ENCODE peak calls at places on chromosomes 5 and 9, in four cellular contexts. V is K562, M is HL-60, Q is GM12878. Z is an unnamed sample.

GRCh38 chr5:150590979-150591411 is 49.5 kb upstream of the SYNPO start:
- DNase-seq in V (no peak), M (no peak), Q (no peak), Z (no peak)

GRCh38 chr9:84974790-84975189 is 305.3 kb downstream of the NTRK2 start:
- DNase-seq in V (no peak), M (no peak), Q (no peak), Z (no peak)

GRCh38 chr5:88667187-88668141 is 215.5 kb downstream of the MEF2C start:
- DNase-seq in V (no peak), M (no peak), Q (no peak), Z (no peak)

GRCh38 chr9:7862170-7862569 is 62.6 kb upstream of the DMAC1 start:
- DNase-seq in V (no peak), M (no peak), Q (no peak), Z (no peak)

GRCh38 chr5:10563132-10563939 is 534 bp upstream of the ANKRD33B start:
- DNase-seq in V (peak), M (no peak), Q (no peak), Z (peak)

GRCh38 chr5:179060116-179061008 is at the start of gene ZNF354C:
- DNase-seq in V (no peak), M (peak), Q (no peak), Z (no peak)

GRCh38 chr5:65098393-65098792 is 329.7 kb downstream of the CWC27 start:
- DNase-seq in V (no peak), M (no peak), Q (no peak), Z (no peak)

GRCh38 chr5:112762113-112762810 is 24.6 kb downstream of the APC start:
- DNase-seq in V (no peak), M (no peak), Q (no peak), Z (no peak)

GRCh38 chr5:121366515-121366914 is 485.2 kb upstream of the FTMT start:
- DNase-seq in V (no peak), M (no peak), Q (no peak), Z (no peak)

GRCh38 chr9:16960084-16960483 is 89.6 kb upstream of the BNC2 start:
- DNase-seq in V (no peak), M (no peak), Q (no peak), Z (no peak)
- TF ChIP-seq SPI1 in V (no peak), M (no peak), Q (no peak), Z (no peak)

DNA sequence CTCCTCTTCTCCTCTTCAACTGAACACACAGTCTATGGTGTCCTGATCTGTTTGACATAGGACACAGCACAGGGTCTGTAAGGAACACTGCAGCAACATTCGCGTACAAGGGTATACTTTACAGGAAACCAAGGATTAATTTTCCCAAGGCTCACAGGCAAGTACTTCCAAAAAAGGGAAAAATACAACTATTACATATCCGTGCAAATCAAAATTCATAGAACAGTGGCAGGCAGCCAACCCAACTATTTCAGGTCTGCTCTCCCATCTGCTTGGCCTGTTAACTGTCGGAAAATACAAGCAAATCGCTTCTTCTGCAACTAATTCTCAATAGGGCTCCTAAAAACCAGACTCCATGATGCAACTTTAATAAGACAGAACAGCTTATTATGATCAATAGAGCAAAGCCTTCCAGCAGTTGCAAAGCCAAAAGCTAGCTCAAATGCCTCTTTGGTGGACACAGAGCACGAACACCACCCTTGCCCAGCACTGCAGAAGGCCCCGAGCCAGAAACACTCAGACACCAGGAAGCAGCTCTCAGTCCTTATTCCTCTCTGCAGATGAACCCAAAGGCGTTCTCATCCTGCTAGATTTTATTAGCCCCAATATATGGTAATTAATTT is 69.0 kb downstream of the ZNF608 start:
- DNase-seq in V (no peak), M (no peak), Q (no peak), Z (no peak)
- TF ChIP-seq SPI1 in V (no peak), M (no peak), Q (no peak), Z (no peak)

DNA sequence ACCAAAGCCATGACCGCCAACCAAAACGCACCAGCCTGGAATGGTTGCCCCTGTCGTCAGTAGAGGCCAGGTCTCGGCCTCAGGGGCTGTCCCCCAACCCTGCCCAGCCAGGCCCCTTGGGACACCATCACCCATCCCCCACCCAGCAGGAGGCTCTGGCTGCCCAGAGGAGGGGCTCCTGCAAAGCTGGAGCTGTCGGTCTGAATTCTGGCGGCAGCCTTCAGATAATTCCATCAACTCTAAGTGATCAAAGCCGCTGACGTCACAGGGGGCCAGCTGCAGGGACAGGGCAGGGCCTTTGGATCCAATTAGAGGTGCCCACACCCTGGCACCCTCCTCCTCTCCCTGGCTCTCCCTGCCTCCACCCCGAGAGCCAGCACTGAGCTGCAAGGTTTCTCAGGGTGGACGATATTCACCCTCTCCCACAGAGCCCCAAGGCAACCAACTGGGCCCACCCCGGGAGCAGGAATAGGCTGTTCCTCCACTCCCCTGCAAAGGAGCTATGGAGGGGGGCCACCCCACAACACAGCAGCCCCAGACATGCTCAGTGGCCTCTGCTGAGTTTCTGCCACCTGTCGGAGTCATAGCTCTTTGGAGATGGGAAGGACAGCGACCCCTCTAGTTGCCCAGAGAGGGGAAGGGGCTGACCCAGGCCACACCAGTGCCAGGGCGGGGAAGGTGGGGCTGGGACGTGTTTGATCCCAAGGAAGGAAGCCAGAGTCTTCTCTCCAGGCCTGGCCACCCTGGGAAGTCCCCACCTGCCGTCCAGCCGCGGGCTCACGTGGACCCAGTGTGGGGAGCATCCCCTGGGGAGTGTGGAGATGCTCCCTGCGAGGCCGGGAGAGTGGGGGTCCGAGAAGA is 78.4 kb downstream of the NTNG2 start:
- DNase-seq in V (no peak), M (no peak), Q (no peak), Z (no peak)
- TF ChIP-seq SPI1 in V (no peak), M (no peak), Q (no peak), Z (no peak)

DNA sequence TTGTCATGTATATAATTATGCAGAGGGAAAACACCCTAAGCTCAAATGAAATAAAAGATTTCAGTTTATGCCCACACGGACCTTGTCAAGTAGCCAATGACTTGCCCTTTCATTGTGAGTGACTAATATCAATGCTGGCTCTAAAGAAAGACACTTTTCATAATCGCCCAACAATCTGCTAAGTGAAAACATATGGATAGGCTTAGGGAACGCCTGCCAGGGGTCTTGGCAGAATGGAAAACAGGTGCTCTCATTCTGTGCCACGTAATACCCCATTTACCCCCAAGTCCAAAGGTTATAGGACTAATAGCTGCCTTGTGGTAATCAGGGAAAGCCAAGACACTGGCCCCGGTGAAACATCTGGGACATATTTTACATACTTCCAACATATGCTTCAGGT is 157.7 kb downstream of the SLF1 start:
- DNase-seq in V (no peak), M (no peak), Q (no peak), Z (no peak)
- TF ChIP-seq SPI1 in V (no peak), M (no peak), Q (no peak), Z (no peak)

DNA sequence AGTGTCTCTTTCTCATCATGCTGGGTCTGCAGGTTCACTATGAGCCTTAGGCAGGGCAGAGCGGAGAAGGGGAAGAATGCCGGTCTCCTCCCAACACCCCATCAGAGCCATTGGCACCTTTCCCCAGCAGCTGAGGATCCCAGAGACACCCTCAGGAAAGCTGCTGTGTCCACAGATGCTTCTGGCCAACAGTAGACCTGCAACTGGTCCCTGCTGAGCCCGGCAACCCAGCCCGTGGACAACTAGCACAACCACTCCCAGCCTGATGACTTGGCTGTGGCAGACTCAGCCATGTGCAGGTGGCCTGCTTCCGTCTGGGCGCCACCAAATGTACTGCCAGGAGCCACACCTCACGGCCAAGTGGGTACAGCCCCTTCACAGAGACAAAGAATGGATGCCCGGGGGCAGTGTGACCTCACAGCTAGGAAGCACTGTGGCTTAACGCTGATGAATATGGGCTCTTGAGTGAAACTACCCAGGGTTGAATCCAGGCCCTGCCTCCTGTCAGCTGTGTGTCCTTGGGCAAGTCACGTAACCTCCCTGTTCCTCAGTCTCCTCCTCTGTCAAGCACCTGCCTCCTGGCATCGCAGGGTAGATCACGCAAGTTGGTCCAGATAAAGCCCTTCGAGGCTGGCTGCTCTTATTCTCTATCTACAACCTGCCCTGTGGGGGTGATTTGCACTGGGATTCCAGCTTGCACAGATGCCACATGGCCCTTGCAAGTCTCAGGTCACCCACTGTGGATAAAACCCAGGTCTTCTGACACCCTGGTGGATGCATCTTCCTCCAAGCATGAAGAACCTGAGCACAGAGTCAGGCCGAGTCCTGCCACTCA is 224.9 kb downstream of the PBX3 start:
- DNase-seq in V (no peak), M (no peak), Q (no peak), Z (no peak)
- TF ChIP-seq SPI1 in V (no peak), M (no peak), Q (no peak), Z (no peak)